ENCODE peak calls at places on chromosomes 1 and 21, in four cellular contexts. S, R, O and H are unnamed samples.

GRCh38 chr1:51575406-51576084 is 41.3 kb upstream of the OSBPL9 start:
- DNase-seq in S (no peak), R (no peak), O (no peak), H (no peak)

GRCh38 chr1:18884419-18884717 is 18.0 kb downstream of the ALDH4A1 start:
- DNase-seq in S (no peak), R (no peak), O (no peak), H (no peak)

GRCh38 chr1:9246841-9247785 is 12.5 kb downstream of the H6PD start:
- DNase-seq in S (no peak), R (no peak), O (no peak), H (no peak)

GRCh38 chr1:163072658-163073057 is 3.5 kb downstream of the RGS4 start:
- DNase-seq in S (no peak), R (no peak), O (no peak), H (no peak)

GRCh38 chr21:37478821-37479220 is 112.2 kb downstream of the DYRK1A start:
- DNase-seq in S (no peak), R (no peak), O (no peak), H (no peak)

GRCh38 chr1:8702121-8702520 is 115.3 kb downstream of the RERE start:
- DNase-seq in S (no peak), R (no peak), O (no peak), H (no peak)

GRCh38 chr1:169574336-169574735 is 11.9 kb downstream of the F5 start:
- DNase-seq in S (no peak), R (no peak), O (no peak), H (no peak)

GRCh38 chr1:211335507-211336157 is 9.0 kb downstream of the TRAF5 start:
- DNase-seq in S (no peak), R (no peak), O (no peak), H (peak; percentile 33)

GRCh38 chr1:24957016-24957807 is 27.1 kb upstream of the RUNX3 start:
- DNase-seq in S (peak; percentile 70), R (no peak), O (no peak), H (no peak)

GRCh38 chr1:15882665-15883064 is 35.2 kb downstream of the SPEN start:
- DNase-seq in S (no peak), R (no peak), O (no peak), H (no peak)

GRCh38 chr1:183567584-183567983 is 22.7 kb downstream of the NCF2 start:
- DNase-seq in S (peak; percentile 90), R (peak; percentile 65), O (peak; percentile 17), H (peak; percentile 23)

GRCh38 chr1:229461032-229461668 is 27.3 kb upstream of the ACTA1 start:
- DNase-seq in S (no peak), R (no peak), O (no peak), H (no peak)

GRCh38 chr21:42319851-42320602 is 4.8 kb upstream of the TFF3 start:
- DNase-seq in S (peak; percentile 79), R (no peak), O (no peak), H (no peak)

GRCh38 chr1:231940721-231941120 is 314.1 kb downstream of the DISC1 start:
- DNase-seq in S (no peak), R (no peak), O (no peak), H (no peak)

GRCh38 chr1:189821838-189822237 is 655.8 kb downstream of the BRINP3 start:
- DNase-seq in S (no peak), R (no peak), O (no peak), H (no peak)

GRCh38 chr1:230611128-230611914 is 31.0 kb upstream of the COG2 start:
- DNase-seq in S (no peak), R (no peak), O (no peak), H (no peak)

GRCh38 chr1:27564710-27565649 is 39.0 kb downstream of the AHDC1 start:
- DNase-seq in S (no peak), R (no peak), O (no peak), H (no peak)

GRCh38 chr1:41622402-41622801 is 137.9 kb upstream of the EDN2 start:
- DNase-seq in S (no peak), R (no peak), O (no peak), H (no peak)

GRCh38 chr1:203181586-203182376 is 4.7 kb downstream of the CHI3L1 start:
- DNase-seq in S (peak; percentile 38), R (no peak), O (no peak), H (no peak)

GRCh38 chr1:52033190-52034049 is at the start of gene KTI12:
- DNase-seq in S (peak; percentile 90), R (peak; percentile 91), O (peak; percentile 60), H (peak; percentile 74)

GRCh38 chr1:159817276-159818041 is 9.2 kb upstream of the SLAMF8 start:
- DNase-seq in S (no peak), R (peak; percentile 22), O (no peak), H (no peak)

GRCh38 chr1:203796223-203796747 is 862 bp downstream of the ZBED6 start:
- DNase-seq in S (peak; percentile 52), R (peak; percentile 34), O (peak; percentile 13), H (no peak)

GRCh38 chr1:247365023-247365422 is 33.4 kb upstream of the ZNF496 start:
- DNase-seq in S (no peak), R (no peak), O (no peak), H (no peak)

GRCh38 chr1:221822591-221822990 is 80.7 kb upstream of the DUSP10 start:
- DNase-seq in S (no peak), R (no peak), O (no peak), H (no peak)

GRCh38 chr1:29859126-29859525 is 622.8 kb downstream of the PTPRU start:
- DNase-seq in S (no peak), R (no peak), O (no peak), H (no peak)
- TF ChIP-seq SPI1 in S (no peak), R (no peak), O (no peak), H (no peak)

DNA sequence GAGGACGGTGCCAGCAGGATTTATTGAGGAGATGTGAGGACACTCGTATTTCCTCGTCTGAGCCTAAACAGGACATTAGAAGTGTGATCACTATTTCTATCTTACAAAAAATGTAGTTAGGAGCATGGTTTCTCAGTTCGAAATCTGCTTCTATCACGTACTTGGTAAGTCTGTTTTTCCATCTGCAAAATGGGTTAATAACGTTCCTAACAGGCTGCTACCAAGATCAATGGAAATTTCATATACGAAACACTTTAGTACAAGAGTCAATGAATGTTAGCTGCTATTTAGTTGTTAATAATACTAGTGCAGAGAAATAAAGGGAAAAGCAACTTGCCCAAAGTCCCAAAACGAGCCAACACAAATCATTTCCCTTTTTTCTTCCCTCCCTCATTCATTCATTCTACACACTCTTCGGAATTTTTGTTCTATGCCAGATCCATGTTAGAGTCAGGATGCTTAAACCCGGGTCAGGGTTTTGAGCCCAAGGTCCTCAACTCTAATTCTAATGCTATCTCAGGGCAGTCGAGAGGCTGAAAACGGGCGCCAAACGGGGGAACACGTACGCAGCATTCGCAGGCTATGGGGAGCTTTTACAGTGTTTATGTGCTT is 608 bp downstream of the SNRNP40 start:
- DNase-seq in S (no peak), R (no peak), O (no peak), H (no peak)
- TF ChIP-seq SPI1 in S (peak; percentile 42), R (peak; percentile 24), O (no peak), H (no peak)

DNA sequence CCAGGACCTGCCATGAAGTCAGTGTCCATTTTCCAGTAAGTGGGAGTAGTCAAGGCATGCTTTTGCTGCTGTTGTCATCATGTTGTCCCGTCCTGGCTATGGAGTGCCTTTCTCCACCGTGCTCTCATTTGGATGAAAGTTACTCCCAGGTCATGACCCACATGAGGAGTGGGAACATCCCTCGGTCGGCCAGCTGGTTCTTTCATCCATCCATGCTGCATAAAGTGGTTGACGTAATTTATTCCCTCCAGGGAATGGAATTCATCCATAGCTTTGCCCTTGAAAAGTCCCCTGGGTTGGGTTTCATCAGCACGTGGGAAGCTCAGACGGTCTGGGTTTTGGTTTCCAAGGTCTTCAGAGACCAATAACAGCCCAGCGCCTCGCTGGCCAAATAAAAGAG is 11.6 kb downstream of the PLA2G2A start:
- DNase-seq in S (no peak), R (no peak), O (no peak), H (no peak)
- TF ChIP-seq SPI1 in S (no peak), R (no peak), O (no peak), H (no peak)

GRCh38 chr21:43812139-43812821 is 22.9 kb downstream of the RRP1 start:
- DNase-seq in S (peak; percentile 56), R (no peak), O (no peak), H (no peak)
- TF ChIP-seq SPI1 in S (no peak), R (no peak), O (no peak), H (no peak)

GRCh38 chr1:58932820-58933598 is 149.2 kb upstream of the JUN start:
- DNase-seq in S (peak; percentile 72), R (no peak), O (no peak), H (no peak)
- TF ChIP-seq SPI1 in S (no peak), R (no peak), O (no peak), H (no peak)

GRCh38 chr1:66535853-66536252 is 1.9 kb downstream of the SGIP1 start:
- DNase-seq in S (no peak), R (no peak), O (no peak), H (no peak)

GRCh38 chr1:66532798-66533783 is 862 bp upstream of the SGIP1 start:
- DNase-seq in S (no peak), R (peak; percentile 14), O (no peak), H (no peak)

GRCh38 chr1:66532214-66532613 is 1.7 kb upstream of the SGIP1 start:
- DNase-seq in S (no peak), R (no peak), O (no peak), H (no peak)

GRCh38 chr1:66535149-66535548 is 1.2 kb downstream of the SGIP1 start:
- DNase-seq in S (no peak), R (no peak), O (no peak), H (no peak)

DNA sequence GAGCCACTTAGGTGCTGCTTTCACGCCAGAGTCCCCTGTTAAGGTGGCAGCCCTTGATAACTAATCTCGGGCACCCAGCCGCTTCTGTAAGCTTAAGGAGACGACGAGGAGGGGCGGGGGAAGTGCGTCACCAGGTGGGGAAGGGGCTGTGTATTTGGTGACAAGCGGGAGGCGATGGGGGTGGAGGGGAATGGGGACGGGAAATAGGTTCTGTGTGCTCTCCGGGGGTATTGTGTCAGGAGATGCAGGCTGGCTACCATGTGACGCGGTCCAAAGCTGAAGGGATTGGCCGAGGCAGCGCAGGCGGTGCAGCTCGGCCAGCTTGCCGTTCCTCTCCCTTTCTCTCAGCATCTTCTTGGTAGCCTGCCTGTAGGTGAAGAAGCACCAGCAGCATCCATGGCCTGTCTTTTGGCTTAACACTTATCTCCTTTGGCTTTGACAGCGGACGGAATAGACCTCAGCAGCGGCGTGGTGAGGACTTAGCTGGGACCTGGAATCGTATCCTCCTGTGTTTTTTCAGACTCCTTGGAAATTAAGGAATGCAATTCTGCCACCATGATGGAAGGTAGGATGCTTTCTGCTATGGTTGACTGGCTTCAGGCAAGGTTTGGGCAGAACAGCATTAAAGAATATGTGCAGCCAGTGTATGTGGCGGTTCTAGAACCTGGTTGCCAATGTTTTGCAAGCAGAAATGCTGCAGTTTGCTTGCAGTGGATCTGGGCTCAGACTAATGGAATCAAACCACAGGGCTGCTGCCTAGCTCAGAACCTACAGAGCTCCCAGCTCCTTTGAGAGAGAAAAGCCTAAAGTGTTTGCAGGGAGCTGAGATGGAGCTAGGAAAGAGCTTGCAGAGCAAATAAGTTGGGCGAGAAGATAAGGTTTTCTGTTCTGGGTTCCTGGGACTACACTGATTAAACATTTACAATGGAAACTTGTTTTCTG is at the start of gene SGIP1:
- DNase-seq in S (no peak), R (peak; percentile 63), O (no peak), H (no peak)
- TF ChIP-seq SPI1 in S (no peak), R (no peak), O (no peak), H (no peak)